ENCODE peak calls at places on chromosomes 13 and 19, in ten cellular contexts. One of them, this sample, is unnamed.

GRCh38 chr13:85412448-85412847 is 386.8 kb downstream of the SLITRK6 start:
- DNase-seq in GM23338: no peak
- DNase-seq in ovary: no peak
- DNase-seq in body of pancreas: no peak
- DNase-seq in CD8-positive, alpha-beta T cell: no peak
- DNase-seq in keratinocyte: no peak
- DNase-seq in stomach: no peak
- DNase-seq in adrenal gland: no peak
- DNase-seq in tibial nerve: no peak
- DNase-seq in AG09309: no peak
- DNase-seq in this sample: no peak

GRCh38 chr13:98443329-98443728 is 133.6 kb downstream of the STK24 start:
- DNase-seq in GM23338: no peak
- DNase-seq in ovary: no peak
- DNase-seq in body of pancreas: no peak
- DNase-seq in CD8-positive, alpha-beta T cell: no peak
- DNase-seq in keratinocyte: peak
- DNase-seq in stomach: no peak
- DNase-seq in adrenal gland: no peak
- DNase-seq in tibial nerve: no peak
- DNase-seq in AG09309: peak
- DNase-seq in this sample: no peak

GRCh38 chr19:38213911-38214625 is 10.0 kb downstream of the DPF1 start:
- DNase-seq in GM23338: peak
- DNase-seq in ovary: no peak
- DNase-seq in body of pancreas: no peak
- DNase-seq in CD8-positive, alpha-beta T cell: peak
- DNase-seq in keratinocyte: no peak
- DNase-seq in stomach: no peak
- DNase-seq in adrenal gland: no peak
- DNase-seq in tibial nerve: no peak
- DNase-seq in AG09309: peak
- DNase-seq in this sample: peak

GRCh38 chr13:113129921-113130750 is 7.5 kb downstream of the F10 start:
- DNase-seq in GM23338: no peak
- DNase-seq in ovary: peak
- DNase-seq in body of pancreas: no peak
- DNase-seq in CD8-positive, alpha-beta T cell: no peak
- DNase-seq in keratinocyte: no peak
- DNase-seq in stomach: peak
- DNase-seq in adrenal gland: no peak
- DNase-seq in tibial nerve: no peak
- DNase-seq in AG09309: no peak
- DNase-seq in this sample: no peak

GRCh38 chr19:55160986-55161365 is 3.4 kb upstream of the TNNI3 start:
- DNase-seq in GM23338: no peak
- DNase-seq in ovary: no peak
- DNase-seq in body of pancreas: no peak
- DNase-seq in CD8-positive, alpha-beta T cell: no peak
- DNase-seq in keratinocyte: no peak
- DNase-seq in stomach: no peak
- DNase-seq in adrenal gland: no peak
- DNase-seq in tibial nerve: no peak
- DNase-seq in AG09309: no peak
- DNase-seq in this sample: no peak

GRCh38 chr19:39264306-39265290 is 3.6 kb upstream of the IFNL2 start:
- DNase-seq in GM23338: peak
- DNase-seq in ovary: no peak
- DNase-seq in body of pancreas: no peak
- DNase-seq in CD8-positive, alpha-beta T cell: no peak
- DNase-seq in keratinocyte: no peak
- DNase-seq in stomach: no peak
- DNase-seq in adrenal gland: no peak
- DNase-seq in tibial nerve: no peak
- DNase-seq in AG09309: no peak
- DNase-seq in this sample: no peak

GRCh38 chr19:2461751-2462634 is 5.2 kb upstream of the LMNB2 start:
- DNase-seq in GM23338: peak
- DNase-seq in ovary: peak
- DNase-seq in body of pancreas: peak
- DNase-seq in CD8-positive, alpha-beta T cell: peak
- DNase-seq in keratinocyte: no peak
- DNase-seq in stomach: peak
- DNase-seq in adrenal gland: peak
- DNase-seq in tibial nerve: no peak
- DNase-seq in AG09309: no peak
- DNase-seq in this sample: peak

GRCh38 chr19:4097501-4097900 is 26.4 kb downstream of the MAP2K2 start:
- DNase-seq in GM23338: no peak
- DNase-seq in ovary: peak
- DNase-seq in body of pancreas: no peak
- DNase-seq in CD8-positive, alpha-beta T cell: no peak
- DNase-seq in keratinocyte: no peak
- DNase-seq in stomach: no peak
- DNase-seq in adrenal gland: no peak
- DNase-seq in tibial nerve: peak
- DNase-seq in AG09309: no peak
- DNase-seq in this sample: no peak

GRCh38 chr13:33052446-33052845 is 36.2 kb downstream of the KL start:
- DNase-seq in GM23338: no peak
- DNase-seq in ovary: no peak
- DNase-seq in body of pancreas: no peak
- DNase-seq in CD8-positive, alpha-beta T cell: no peak
- DNase-seq in keratinocyte: no peak
- DNase-seq in stomach: no peak
- DNase-seq in adrenal gland: no peak
- DNase-seq in tibial nerve: no peak
- DNase-seq in AG09309: no peak
- DNase-seq in this sample: no peak

GRCh38 chr13:90594694-90595093 is 752.8 kb upstream of the MIR17HG start:
- DNase-seq in GM23338: no peak
- DNase-seq in ovary: no peak
- DNase-seq in body of pancreas: no peak
- DNase-seq in CD8-positive, alpha-beta T cell: no peak
- DNase-seq in keratinocyte: peak
- DNase-seq in stomach: no peak
- DNase-seq in adrenal gland: no peak
- DNase-seq in tibial nerve: no peak
- DNase-seq in AG09309: peak
- DNase-seq in this sample: no peak

GRCh38 chr13:63299995-63300394 is 1884.3 kb upstream of the PCDH20 start:
- DNase-seq in GM23338: no peak
- DNase-seq in ovary: no peak
- DNase-seq in body of pancreas: no peak
- DNase-seq in CD8-positive, alpha-beta T cell: no peak
- DNase-seq in keratinocyte: no peak
- DNase-seq in stomach: no peak
- DNase-seq in adrenal gland: no peak
- DNase-seq in tibial nerve: no peak
- DNase-seq in AG09309: no peak
- DNase-seq in this sample: no peak

GRCh38 chr19:35164418-35164817 is 9.9 kb downstream of the FXYD5 start:
- DNase-seq in GM23338: no peak
- DNase-seq in ovary: no peak
- DNase-seq in body of pancreas: no peak
- DNase-seq in CD8-positive, alpha-beta T cell: no peak
- DNase-seq in keratinocyte: no peak
- DNase-seq in stomach: no peak
- DNase-seq in adrenal gland: no peak
- DNase-seq in tibial nerve: no peak
- DNase-seq in AG09309: no peak
- DNase-seq in this sample: no peak

GRCh38 chr13:110648848-110649421 is 33.6 kb downstream of the NAXD start:
- DNase-seq in GM23338: no peak
- DNase-seq in ovary: no peak
- DNase-seq in body of pancreas: no peak
- DNase-seq in CD8-positive, alpha-beta T cell: no peak
- DNase-seq in keratinocyte: no peak
- DNase-seq in stomach: no peak
- DNase-seq in adrenal gland: peak
- DNase-seq in tibial nerve: no peak
- DNase-seq in AG09309: no peak
- DNase-seq in this sample: no peak

GRCh38 chr19:7639863-7640348 is 3.0 kb downstream of the STXBP2 start:
- DNase-seq in GM23338: no peak
- DNase-seq in ovary: no peak
- DNase-seq in body of pancreas: no peak
- DNase-seq in CD8-positive, alpha-beta T cell: no peak
- DNase-seq in keratinocyte: no peak
- DNase-seq in stomach: no peak
- DNase-seq in adrenal gland: no peak
- DNase-seq in tibial nerve: no peak
- DNase-seq in AG09309: no peak
- DNase-seq in this sample: no peak
- H3K4me3 ChIP-seq in GM23338: no peak
- H3K4me3 ChIP-seq in ovary: no peak
- H3K4me3 ChIP-seq in body of pancreas: no peak
- H3K4me3 ChIP-seq in CD8-positive, alpha-beta T cell: no peak
- H3K4me3 ChIP-seq in keratinocyte: no peak
- H3K4me3 ChIP-seq in stomach: no peak
- H3K4me3 ChIP-seq in adrenal gland: no peak
- H3K4me3 ChIP-seq in tibial nerve: no peak
- H3K4me3 ChIP-seq in AG09309: no peak
- H3K4me3 ChIP-seq in this sample: no peak

DNA sequence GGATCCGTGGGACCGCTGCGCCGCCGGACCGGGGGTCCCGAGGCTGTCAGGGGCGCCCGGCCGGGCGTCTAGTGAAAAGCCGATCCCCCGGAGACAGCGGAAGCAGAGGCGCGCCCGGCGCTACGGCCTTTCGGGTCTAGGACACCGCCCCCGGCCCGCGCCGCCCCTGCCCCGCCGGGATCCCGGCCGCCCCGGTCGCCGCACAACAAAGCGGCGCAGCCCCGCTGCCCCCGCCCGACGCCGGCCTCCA is 634 bp downstream of the LATS2 start:
- DNase-seq in GM23338: peak
- DNase-seq in ovary: no peak
- DNase-seq in body of pancreas: no peak
- DNase-seq in CD8-positive, alpha-beta T cell: no peak
- DNase-seq in keratinocyte: no peak
- DNase-seq in stomach: peak
- DNase-seq in adrenal gland: peak
- DNase-seq in tibial nerve: no peak
- DNase-seq in AG09309: no peak
- DNase-seq in this sample: no peak
- H3K4me3 ChIP-seq in GM23338: peak
- H3K4me3 ChIP-seq in ovary: peak
- H3K4me3 ChIP-seq in body of pancreas: peak
- H3K4me3 ChIP-seq in CD8-positive, alpha-beta T cell: peak
- H3K4me3 ChIP-seq in keratinocyte: peak
- H3K4me3 ChIP-seq in stomach: peak
- H3K4me3 ChIP-seq in adrenal gland: peak
- H3K4me3 ChIP-seq in tibial nerve: peak
- H3K4me3 ChIP-seq in AG09309: peak
- H3K4me3 ChIP-seq in this sample: peak

GRCh38 chr13:104372128-104372527 is 1305.9 kb upstream of the SLC10A2 start:
- DNase-seq in GM23338: no peak
- DNase-seq in ovary: no peak
- DNase-seq in body of pancreas: no peak
- DNase-seq in CD8-positive, alpha-beta T cell: no peak
- DNase-seq in keratinocyte: no peak
- DNase-seq in stomach: no peak
- DNase-seq in adrenal gland: no peak
- DNase-seq in tibial nerve: no peak
- DNase-seq in AG09309: no peak
- DNase-seq in this sample: no peak
- H3K4me3 ChIP-seq in GM23338: no peak
- H3K4me3 ChIP-seq in ovary: no peak
- H3K4me3 ChIP-seq in body of pancreas: no peak
- H3K4me3 ChIP-seq in CD8-positive, alpha-beta T cell: no peak
- H3K4me3 ChIP-seq in keratinocyte: no peak
- H3K4me3 ChIP-seq in stomach: no peak
- H3K4me3 ChIP-seq in adrenal gland: no peak
- H3K4me3 ChIP-seq in tibial nerve: no peak
- H3K4me3 ChIP-seq in AG09309: no peak
- H3K4me3 ChIP-seq in this sample: no peak

GRCh38 chr19:42064432-42064831 is 5.6 kb downstream of the GRIK5 start:
- DNase-seq in GM23338: no peak
- DNase-seq in ovary: no peak
- DNase-seq in body of pancreas: no peak
- DNase-seq in CD8-positive, alpha-beta T cell: no peak
- DNase-seq in keratinocyte: no peak
- DNase-seq in stomach: no peak
- DNase-seq in adrenal gland: no peak
- DNase-seq in tibial nerve: no peak
- DNase-seq in AG09309: no peak
- DNase-seq in this sample: no peak

GRCh38 chr19:42065051-42065450 is 5.0 kb downstream of the GRIK5 start:
- DNase-seq in GM23338: no peak
- DNase-seq in ovary: no peak
- DNase-seq in body of pancreas: no peak
- DNase-seq in CD8-positive, alpha-beta T cell: no peak
- DNase-seq in keratinocyte: no peak
- DNase-seq in stomach: no peak
- DNase-seq in adrenal gland: no peak
- DNase-seq in tibial nerve: no peak
- DNase-seq in AG09309: no peak
- DNase-seq in this sample: no peak

GRCh38 chr19:42065511-42065910 is 4.5 kb downstream of the GRIK5 start:
- DNase-seq in GM23338: no peak
- DNase-seq in ovary: no peak
- DNase-seq in body of pancreas: no peak
- DNase-seq in CD8-positive, alpha-beta T cell: no peak
- DNase-seq in keratinocyte: no peak
- DNase-seq in stomach: no peak
- DNase-seq in adrenal gland: no peak
- DNase-seq in tibial nerve: no peak
- DNase-seq in AG09309: no peak
- DNase-seq in this sample: no peak

GRCh38 chr19:42067315-42067888 is 2.6 kb downstream of the GRIK5 start:
- DNase-seq in GM23338: no peak
- DNase-seq in ovary: no peak
- DNase-seq in body of pancreas: no peak
- DNase-seq in CD8-positive, alpha-beta T cell: no peak
- DNase-seq in keratinocyte: no peak
- DNase-seq in stomach: no peak
- DNase-seq in adrenal gland: no peak
- DNase-seq in tibial nerve: no peak
- DNase-seq in AG09309: no peak
- DNase-seq in this sample: no peak

DNA sequence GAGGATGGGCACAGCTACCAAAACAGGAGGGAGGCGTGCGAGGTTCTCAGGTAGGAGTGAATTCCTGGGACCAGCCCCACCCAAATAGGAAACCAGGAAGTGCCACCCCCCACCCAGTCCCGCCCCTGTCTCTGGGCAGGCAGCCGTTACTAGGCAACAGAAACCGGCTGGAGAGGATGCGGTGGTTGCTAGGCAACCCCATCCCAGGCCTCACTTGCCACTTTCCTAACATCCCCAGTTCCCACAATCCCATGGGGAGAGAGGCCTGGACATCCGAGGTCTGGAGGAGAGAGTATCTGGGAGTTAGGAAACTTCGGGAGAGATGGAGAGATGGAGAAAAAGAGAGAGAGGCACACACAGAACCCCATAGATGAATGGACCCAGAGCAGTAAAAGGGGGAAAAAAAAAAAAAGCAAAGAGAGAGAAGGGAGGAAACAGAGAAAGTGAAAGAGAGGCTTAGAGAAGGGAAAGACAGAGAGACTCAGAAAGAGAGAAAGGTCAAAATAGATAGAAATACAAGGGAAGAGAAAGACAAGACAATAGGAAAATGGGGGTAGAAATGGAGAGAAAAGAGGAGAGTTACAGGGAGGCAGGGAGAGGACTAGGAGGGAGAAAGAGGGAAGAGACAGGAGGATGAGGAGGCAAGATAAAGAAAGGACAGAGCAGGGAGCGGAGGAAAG is 3.8 kb downstream of the GRIK5 start:
- DNase-seq in GM23338: peak
- DNase-seq in ovary: no peak
- DNase-seq in body of pancreas: no peak
- DNase-seq in CD8-positive, alpha-beta T cell: no peak
- DNase-seq in keratinocyte: no peak
- DNase-seq in stomach: no peak
- DNase-seq in adrenal gland: no peak
- DNase-seq in tibial nerve: no peak
- DNase-seq in AG09309: no peak
- DNase-seq in this sample: no peak
- H3K4me3 ChIP-seq in GM23338: no peak
- H3K4me3 ChIP-seq in ovary: no peak
- H3K4me3 ChIP-seq in body of pancreas: no peak
- H3K4me3 ChIP-seq in CD8-positive, alpha-beta T cell: no peak
- H3K4me3 ChIP-seq in keratinocyte: no peak
- H3K4me3 ChIP-seq in stomach: no peak
- H3K4me3 ChIP-seq in adrenal gland: no peak
- H3K4me3 ChIP-seq in tibial nerve: no peak
- H3K4me3 ChIP-seq in AG09309: no peak
- H3K4me3 ChIP-seq in this sample: no peak